ENCODE peak calls at places on chromosomes 12 and 14, in six cellular contexts. One of them, this sample, is unnamed.

GRCh38 chr12:64918288-64918687 is 93.8 kb downstream of the TBC1D30 start:
- DNase-seq in A549: no peak
- DNase-seq in neural progenitor cell: no peak
- DNase-seq in CD8-positive, alpha-beta T cell: no peak
- DNase-seq in lower lobe of right lung: no peak
- DNase-seq in uterus: no peak
- DNase-seq in this sample: no peak

GRCh38 chr12:44930972-44931600 is 55.0 kb upstream of the NELL2 start:
- DNase-seq in neural progenitor cell: peak; percentile 94
- DNase-seq in A549: peak; percentile 53
- DNase-seq in uterus: no peak
- DNase-seq in lower lobe of right lung: no peak
- DNase-seq in CD8-positive, alpha-beta T cell: no peak
- DNase-seq in this sample: no peak

GRCh38 chr12:39618701-39619100 is 902 bp downstream of the ABCD2 start:
- DNase-seq in neural progenitor cell: no peak
- DNase-seq in lower lobe of right lung: no peak
- DNase-seq in CD8-positive, alpha-beta T cell: no peak
- DNase-seq in A549: no peak
- DNase-seq in uterus: no peak
- DNase-seq in this sample: no peak

GRCh38 chr12:27970391-27970980 is 2.0 kb downstream of the PTHLH start:
- DNase-seq in neural progenitor cell: peak; percentile 74
- DNase-seq in A549: peak; percentile 50
- DNase-seq in CD8-positive, alpha-beta T cell: no peak
- DNase-seq in uterus: peak; percentile 25
- DNase-seq in lower lobe of right lung: no peak
- DNase-seq in this sample: peak; percentile 26

GRCh38 chr14:38944691-38945090 is 158.3 kb downstream of the SEC23A start:
- DNase-seq in uterus: no peak
- DNase-seq in A549: no peak
- DNase-seq in neural progenitor cell: no peak
- DNase-seq in lower lobe of right lung: no peak
- DNase-seq in CD8-positive, alpha-beta T cell: no peak
- DNase-seq in this sample: no peak

GRCh38 chr12:32549675-32550079 is 129.4 kb upstream of the DNM1L start:
- DNase-seq in uterus: no peak
- DNase-seq in A549: no peak
- DNase-seq in CD8-positive, alpha-beta T cell: no peak
- DNase-seq in neural progenitor cell: peak; percentile 32
- DNase-seq in lower lobe of right lung: no peak
- DNase-seq in this sample: no peak

GRCh38 chr12:54292083-54292930 is 8.5 kb downstream of the NFE2 start:
- DNase-seq in uterus: no peak
- DNase-seq in CD8-positive, alpha-beta T cell: no peak
- DNase-seq in A549: no peak
- DNase-seq in lower lobe of right lung: no peak
- DNase-seq in neural progenitor cell: no peak
- DNase-seq in this sample: no peak

GRCh38 chr12:56032006-56032405 is 9.7 kb upstream of the RPS26 start:
- DNase-seq in lower lobe of right lung: no peak
- DNase-seq in neural progenitor cell: no peak
- DNase-seq in CD8-positive, alpha-beta T cell: peak; percentile 37
- DNase-seq in A549: no peak
- DNase-seq in uterus: no peak
- DNase-seq in this sample: no peak

GRCh38 chr12:19688489-19688888 is 249.2 kb downstream of the AEBP2 start:
- DNase-seq in A549: no peak
- DNase-seq in uterus: no peak
- DNase-seq in neural progenitor cell: no peak
- DNase-seq in CD8-positive, alpha-beta T cell: no peak
- DNase-seq in lower lobe of right lung: no peak
- DNase-seq in this sample: no peak

GRCh38 chr12:104049278-104050257 is at the start of gene GLT8D2:
- DNase-seq in neural progenitor cell: peak; percentile 74
- DNase-seq in A549: no peak
- DNase-seq in lower lobe of right lung: peak; percentile 56
- DNase-seq in CD8-positive, alpha-beta T cell: peak; percentile 21
- DNase-seq in uterus: peak; percentile 76
- DNase-seq in this sample: peak; percentile 71

GRCh38 chr14:68141531-68142088 is 322.0 kb downstream of the RAD51B start:
- DNase-seq in uterus: no peak
- DNase-seq in neural progenitor cell: no peak
- DNase-seq in lower lobe of right lung: no peak
- DNase-seq in CD8-positive, alpha-beta T cell: no peak
- DNase-seq in A549: peak; percentile 89
- DNase-seq in this sample: no peak

GRCh38 chr12:56150563-56150962 is 1.8 kb upstream of the MYL6B start:
- DNase-seq in uterus: no peak
- DNase-seq in lower lobe of right lung: no peak
- DNase-seq in A549: no peak
- DNase-seq in CD8-positive, alpha-beta T cell: no peak
- DNase-seq in neural progenitor cell: no peak
- DNase-seq in this sample: no peak

GRCh38 chr14:77580477-77580876 is 36.0 kb downstream of the SPTLC2 start:
- DNase-seq in A549: no peak
- DNase-seq in uterus: no peak
- DNase-seq in lower lobe of right lung: no peak
- DNase-seq in CD8-positive, alpha-beta T cell: no peak
- DNase-seq in neural progenitor cell: no peak
- DNase-seq in this sample: no peak
- H3K4me3 ChIP-seq in A549: no peak overlapping the region
- H3K4me3 ChIP-seq in uterus: no peak overlapping the region
- H3K4me3 ChIP-seq in lower lobe of right lung: peak overlapping the region; percentile 4
- H3K4me3 ChIP-seq in CD8-positive, alpha-beta T cell: peak overlapping the region; percentile 23
- H3K4me3 ChIP-seq in neural progenitor cell: no peak overlapping the region
- H3K4me3 ChIP-seq in this sample: peak overlapping the region; percentile 21

DNA sequence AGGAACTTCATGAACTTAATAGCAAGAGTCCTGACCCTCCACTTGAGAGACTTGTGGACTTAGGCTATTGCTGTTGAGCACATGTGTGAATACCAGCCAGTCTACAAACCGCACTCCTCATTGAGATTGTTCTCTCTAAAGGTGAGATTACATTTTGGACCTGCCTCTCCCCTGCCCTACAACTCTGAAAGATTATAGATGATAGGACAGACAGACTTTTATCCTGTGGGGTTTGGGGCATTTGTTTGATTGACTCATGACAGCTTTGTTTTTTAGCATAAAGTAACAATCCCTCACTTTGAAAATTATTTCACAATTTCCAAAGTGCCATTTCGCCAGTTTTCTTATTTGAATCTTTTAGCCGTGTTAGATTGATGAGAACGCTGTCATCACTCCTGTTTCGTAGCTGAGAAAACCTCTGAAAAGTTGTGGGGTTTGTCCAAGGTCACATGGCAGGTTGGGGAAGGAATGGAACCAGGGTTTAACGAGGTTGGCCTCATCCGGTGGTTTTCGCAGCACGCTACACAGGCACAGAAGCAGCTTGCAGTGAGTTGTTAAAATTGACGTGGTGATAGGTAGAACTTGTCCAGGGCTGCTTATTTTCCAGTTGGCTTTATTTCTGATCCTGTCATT is 836 bp downstream of the EVL start:
- DNase-seq in neural progenitor cell: no peak
- DNase-seq in A549: no peak
- DNase-seq in uterus: no peak
- DNase-seq in CD8-positive, alpha-beta T cell: peak; percentile 85
- DNase-seq in lower lobe of right lung: no peak
- DNase-seq in this sample: no peak
- H3K4me3 ChIP-seq in neural progenitor cell: no peak overlapping the region
- H3K4me3 ChIP-seq in A549: no peak overlapping the region
- H3K4me3 ChIP-seq in uterus: no peak overlapping the region
- H3K4me3 ChIP-seq in CD8-positive, alpha-beta T cell: peak overlapping the region; percentile 59
- H3K4me3 ChIP-seq in lower lobe of right lung: peak overlapping the region; percentile 39
- H3K4me3 ChIP-seq in this sample: no peak overlapping the region

GRCh38 chr14:103125098-103126070 is 2.1 kb downstream of the TNFAIP2 start:
- DNase-seq in neural progenitor cell: no peak
- DNase-seq in lower lobe of right lung: no peak
- DNase-seq in CD8-positive, alpha-beta T cell: no peak
- DNase-seq in uterus: no peak
- DNase-seq in A549: no peak
- DNase-seq in this sample: no peak
- H3K4me3 ChIP-seq in neural progenitor cell: no peak overlapping the region
- H3K4me3 ChIP-seq in lower lobe of right lung: peak overlapping the region; percentile 77
- H3K4me3 ChIP-seq in CD8-positive, alpha-beta T cell: no peak overlapping the region
- H3K4me3 ChIP-seq in uterus: no peak overlapping the region
- H3K4me3 ChIP-seq in A549: peak overlapping the region; percentile 83
- H3K4me3 ChIP-seq in this sample: no peak overlapping the region

DNA sequence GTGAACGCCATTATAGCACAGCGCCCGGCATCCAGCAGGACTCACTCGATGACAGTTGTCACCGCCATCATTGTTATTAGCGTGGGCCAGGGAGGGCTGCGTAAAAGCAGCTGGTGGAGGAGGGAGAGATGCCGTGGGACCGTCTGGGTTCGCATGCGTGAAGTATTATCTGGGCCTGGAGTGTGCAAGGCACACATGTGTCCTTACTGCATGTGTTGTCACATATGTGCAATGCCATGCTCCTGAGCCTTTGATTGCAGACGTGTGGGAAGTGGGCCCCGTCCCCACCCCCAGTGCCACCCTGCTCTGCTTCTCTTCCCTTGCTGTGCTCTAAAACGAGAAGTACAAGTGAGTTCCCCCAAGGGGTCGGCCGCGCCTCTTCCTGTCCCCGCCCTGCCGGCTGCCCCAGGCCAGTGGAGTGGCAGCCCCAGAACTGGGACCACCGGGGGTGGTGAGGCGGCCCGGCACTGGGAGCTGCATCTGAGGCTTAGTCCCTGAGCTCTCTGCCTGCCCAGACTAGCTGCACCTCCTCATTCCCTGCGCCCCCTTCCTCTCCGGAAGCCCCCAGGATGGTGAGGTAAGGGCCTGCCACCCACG is at the start of gene PTPN6:
- DNase-seq in lower lobe of right lung: peak; percentile 92
- DNase-seq in CD8-positive, alpha-beta T cell: peak; percentile 68
- DNase-seq in A549: no peak
- DNase-seq in uterus: no peak
- DNase-seq in neural progenitor cell: no peak
- DNase-seq in this sample: no peak
- H3K4me3 ChIP-seq in lower lobe of right lung: peak within 1 kb of the TSS; percentile 65
- H3K4me3 ChIP-seq in CD8-positive, alpha-beta T cell: peak within 1 kb of the TSS; percentile 95
- H3K4me3 ChIP-seq in A549: no peak within 1 kb of the TSS
- H3K4me3 ChIP-seq in uterus: no peak within 1 kb of the TSS
- H3K4me3 ChIP-seq in neural progenitor cell: no peak within 1 kb of the TSS
- H3K4me3 ChIP-seq in this sample: no peak within 1 kb of the TSS

DNA sequence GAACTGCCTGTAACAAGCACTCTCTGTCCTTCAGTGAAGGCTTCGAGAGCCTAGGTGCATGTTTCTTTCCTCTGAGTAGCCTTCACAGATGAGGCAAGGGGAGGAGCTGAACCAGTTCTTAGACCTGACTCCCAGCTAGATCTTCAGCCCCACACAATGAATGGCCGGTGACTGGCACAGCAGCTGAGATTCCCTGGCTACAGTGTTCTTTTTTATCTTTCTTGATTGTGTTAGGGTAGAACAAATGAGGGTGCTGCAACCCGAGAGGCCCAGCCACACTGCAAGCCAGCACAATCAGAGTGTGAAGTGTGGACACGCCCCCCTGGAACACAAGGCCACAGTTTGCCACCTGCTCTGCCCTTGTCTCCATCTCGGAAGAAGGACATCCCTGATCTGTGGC is 19.1 kb upstream of the COL2A1 start:
- DNase-seq in CD8-positive, alpha-beta T cell: no peak
- DNase-seq in lower lobe of right lung: no peak
- DNase-seq in uterus: no peak
- DNase-seq in neural progenitor cell: peak; percentile 72
- DNase-seq in A549: no peak
- DNase-seq in this sample: no peak
- H3K4me3 ChIP-seq in CD8-positive, alpha-beta T cell: no peak overlapping the region
- H3K4me3 ChIP-seq in lower lobe of right lung: no peak overlapping the region
- H3K4me3 ChIP-seq in uterus: no peak overlapping the region
- H3K4me3 ChIP-seq in neural progenitor cell: peak overlapping the region; percentile 5
- H3K4me3 ChIP-seq in A549: no peak overlapping the region
- H3K4me3 ChIP-seq in this sample: no peak overlapping the region

DNA sequence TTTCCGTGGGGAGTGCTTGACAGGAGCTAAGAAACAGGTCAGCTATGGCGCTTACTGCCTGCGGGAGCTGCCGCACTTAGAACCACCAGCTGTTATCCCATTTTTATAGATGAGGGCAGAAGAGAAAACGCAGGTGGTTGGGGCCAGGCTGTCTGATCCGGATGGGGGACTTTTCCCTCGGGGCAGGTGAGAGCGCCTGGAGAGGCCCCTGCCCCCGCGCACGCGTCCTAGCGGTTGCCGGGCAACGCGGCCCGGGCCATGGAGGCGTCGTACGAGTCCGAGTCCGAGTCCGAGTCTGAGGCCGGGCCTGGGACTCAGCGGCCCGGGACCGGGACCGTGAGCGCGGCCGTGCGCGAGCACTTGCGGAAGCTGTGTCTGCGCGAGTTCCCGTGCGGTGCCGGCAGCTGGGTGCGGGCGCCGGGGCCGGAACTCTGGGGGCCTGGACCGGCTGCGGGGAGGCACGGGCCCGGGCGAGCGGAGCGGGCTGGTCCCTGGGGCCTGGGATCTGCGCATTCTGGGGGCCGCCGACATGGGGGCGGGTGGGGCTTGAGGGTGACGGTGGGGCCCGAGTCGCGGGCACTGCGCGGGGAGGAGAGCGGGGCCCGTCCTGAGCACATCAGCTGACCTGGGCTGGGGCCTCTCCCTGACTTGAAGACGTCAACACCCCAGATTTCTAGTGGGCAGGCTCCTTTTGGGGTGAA is at the start of gene LRRC43:
- DNase-seq in lower lobe of right lung: peak; percentile 67
- DNase-seq in neural progenitor cell: peak; percentile 79
- DNase-seq in A549: no peak
- DNase-seq in uterus: no peak
- DNase-seq in CD8-positive, alpha-beta T cell: no peak
- DNase-seq in this sample: no peak
- H3K4me3 ChIP-seq in lower lobe of right lung: peak within 1 kb of the TSS; percentile 60
- H3K4me3 ChIP-seq in neural progenitor cell: peak within 1 kb of the TSS; percentile 65
- H3K4me3 ChIP-seq in A549: peak within 1 kb of the TSS; percentile 45
- H3K4me3 ChIP-seq in uterus: peak within 1 kb of the TSS; percentile 34
- H3K4me3 ChIP-seq in CD8-positive, alpha-beta T cell: peak within 1 kb of the TSS; percentile 55
- H3K4me3 ChIP-seq in this sample: no peak within 1 kb of the TSS

This sample was measured in MG63.